ENCODE peak calls at places on chromosomes 5 and 9, in eight cellular contexts. U is lower lobe of right lung; N is naive thymus-derived CD8-positive, alpha-beta T cell; R is D721Med; O is activated CD8-positive, alpha-beta memory T cell treated with anti-CD3 and anti-CD28 coated beads, Interleukin-2, amount 50 U/mL, for 4 hours; A is glutamatergic neuron; P is A549; K is nephron progenitor cell. J is an unnamed sample.

GRCh38 chr5:40437452-40437861 is 242.3 kb upstream of the PTGER4 start:
- DNase-seq in U (no peak), N (peak), R (no peak), O (peak), A (no peak), P (peak), K (no peak), J (no peak)

GRCh38 chr9:28956111-28956880 is 1383.0 kb upstream of the C9orf72 start:
- DNase-seq in U (no peak), N (no peak), R (no peak), O (no peak), A (no peak), P (peak), K (no peak), J (peak)

GRCh38 chr9:98810106-98810840 is 2.8 kb downstream of the GALNT12 start:
- DNase-seq in U (no peak), N (no peak), R (no peak), O (no peak), A (no peak), P (no peak), K (no peak), J (no peak)

GRCh38 chr5:53200309-53200708 is 90.8 kb upstream of the MOCS2 start:
- DNase-seq in U (no peak), N (no peak), R (no peak), O (no peak), A (no peak), P (no peak), K (no peak), J (no peak)

GRCh38 chr9:116337015-116337414 is 183.4 kb downstream of the PAPPA start:
- DNase-seq in U (no peak), N (no peak), R (no peak), O (no peak), A (peak), P (no peak), K (no peak), J (no peak)

GRCh38 chr5:41068169-41068568 is 3.0 kb downstream of the MROH2B start:
- DNase-seq in U (no peak), N (no peak), R (no peak), O (no peak), A (no peak), P (no peak), K (no peak), J (peak)

GRCh38 chr5:149370878-149371277 is 8.2 kb downstream of the IL17B start:
- DNase-seq in U (no peak), N (no peak), R (no peak), O (no peak), A (no peak), P (no peak), K (no peak), J (no peak)

GRCh38 chr5:57539281-57539701 is 56.7 kb upstream of the ACTBL2 start:
- DNase-seq in U (no peak), N (no peak), R (no peak), O (no peak), A (no peak), P (no peak), K (no peak), J (no peak)

GRCh38 chr5:56616454-56617160 is 198.7 kb upstream of the MAP3K1 start:
- DNase-seq in U (no peak), N (no peak), R (no peak), O (no peak), A (no peak), P (no peak), K (no peak), J (peak)

GRCh38 chr5:149765932-149766331 is 35.8 kb downstream of the PPARGC1B start:
- DNase-seq in U (no peak), N (no peak), R (no peak), O (no peak), A (no peak), P (peak), K (no peak), J (no peak)

GRCh38 chr5:166013417-166013816 is 2278.0 kb upstream of the WWC1 start:
- DNase-seq in U (no peak), N (no peak), R (no peak), O (no peak), A (no peak), P (no peak), K (no peak), J (no peak)

GRCh38 chr9:23769307-23769935 is 56.6 kb downstream of the ELAVL2 start:
- DNase-seq in U (no peak), N (no peak), R (no peak), O (no peak), A (no peak), P (no peak), K (no peak), J (no peak)

GRCh38 chr9:70607329-70607728 is 192.9 kb upstream of the KLF9 start:
- DNase-seq in U (no peak), N (no peak), R (no peak), O (no peak), A (no peak), P (no peak), K (no peak), J (no peak)

GRCh38 chr5:150757087-150757649 is 1.6 kb downstream of the DCTN4 start:
- DNase-seq in U (no peak), N (no peak), R (no peak), O (no peak), A (no peak), P (no peak), K (no peak), J (no peak)

GRCh38 chr9:37309136-37309535 is 113.4 kb upstream of the GRHPR start:
- DNase-seq in U (no peak), N (no peak), R (no peak), O (no peak), A (no peak), P (peak), K (no peak), J (no peak)

GRCh38 chr5:16457451-16457850 is 8.1 kb downstream of the ZNF622 start:
- DNase-seq in U (no peak), N (no peak), R (no peak), O (no peak), A (no peak), P (no peak), K (no peak), J (no peak)

GRCh38 chr9:104286792-104287191 is 192.7 kb downstream of the SMC2 start:
- DNase-seq in U (no peak), N (no peak), R (no peak), O (no peak), A (no peak), P (no peak), K (no peak), J (peak)

GRCh38 chr9:138038244-138038671 is 160.7 kb downstream of the CACNA1B start:
- DNase-seq in U (no peak), N (no peak), R (no peak), O (no peak), A (no peak), P (no peak), K (no peak), J (no peak)

GRCh38 chr5:168015506-168015905 is 275.9 kb upstream of the WWC1 start:
- DNase-seq in U (no peak), N (no peak), R (no peak), O (no peak), A (no peak), P (no peak), K (no peak), J (no peak)

GRCh38 chr5:37086466-37087178 is 162.6 kb downstream of the CPLANE1 start:
- DNase-seq in U (no peak), N (no peak), R (no peak), O (no peak), A (no peak), P (no peak), K (no peak), J (peak)

GRCh38 chr9:127968046-127968445 is 12.7 kb downstream of the EEIG1 start:
- DNase-seq in U (no peak), N (no peak), R (no peak), O (peak), A (no peak), P (peak), K (no peak), J (no peak)

GRCh38 chr5:134103397-134103796 is 11.1 kb upstream of the TCF7 start:
- DNase-seq in U (no peak), N (peak), R (no peak), O (no peak), A (no peak), P (no peak), K (no peak), J (no peak)

J was measured in NCI-H748 treated with DMSO at 0.1 percent for 48 hours.